ENCODE peak calls at places on chromosomes 11 and 22, in nine cellular contexts. F, W, M, A, L, V, Y, J and D are unnamed samples.

GRCh38 chr11:57597461-57597892 is at the start of gene SERPING1:
- DNase-seq in F (peak; percentile 15), W (no peak), M (no peak), A (no peak), L (no peak), V (no peak), Y (peak; percentile 91), J (peak; percentile 23), D (no peak)

GRCh38 chr11:2421996-2422395 is 21.4 kb downstream of the TSSC4 start:
- DNase-seq in F (no peak), W (no peak), M (no peak), A (no peak), L (peak; percentile 80), V (no peak), Y (no peak), J (no peak), D (no peak)

GRCh38 chr11:103652013-103652412 is 384.4 kb upstream of the DDI1 start:
- DNase-seq in F (no peak), W (no peak), M (no peak), A (no peak), L (no peak), V (no peak), Y (no peak), J (no peak), D (peak; percentile 7)

GRCh38 chr22:49291781-49292180 is 535.9 kb downstream of the BRD1 start:
- DNase-seq in F (no peak), W (no peak), M (no peak), A (no peak), L (no peak), V (no peak), Y (no peak), J (no peak), D (no peak)

GRCh38 chr11:32312206-32312817 is 123.0 kb downstream of the WT1 start:
- DNase-seq in F (no peak), W (no peak), M (no peak), A (no peak), L (no peak), V (no peak), Y (no peak), J (peak; percentile 47), D (no peak)

GRCh38 chr22:36301384-36301828 is 48.5 kb downstream of the APOL1 start:
- DNase-seq in F (peak; percentile 52), W (peak; percentile 84), M (peak; percentile 88), A (peak; percentile 61), L (peak; percentile 91), V (peak; percentile 85), Y (peak; percentile 92), J (peak; percentile 77), D (peak; percentile 73)

GRCh38 chr11:3003396-3004231 is 11.5 kb upstream of the NAP1L4 start:
- DNase-seq in F (no peak), W (no peak), M (no peak), A (no peak), L (no peak), V (no peak), Y (peak; percentile 46), J (no peak), D (peak; percentile 51)

GRCh38 chr11:104728927-104729326 is 169.3 kb downstream of the CASP12 start:
- DNase-seq in F (no peak), W (no peak), M (no peak), A (no peak), L (no peak), V (no peak), Y (no peak), J (no peak), D (no peak)

GRCh38 chr11:106101797-106102196 is 24.3 kb downstream of the AASDHPPT start:
- DNase-seq in F (peak; percentile 51), W (no peak), M (no peak), A (no peak), L (no peak), V (no peak), Y (no peak), J (peak; percentile 14), D (peak; percentile 9)

GRCh38 chr22:23820748-23821211 is 18.0 kb downstream of the DERL3 start:
- DNase-seq in F (no peak), W (no peak), M (peak; percentile 12), A (no peak), L (peak; percentile 48), V (no peak), Y (no peak), J (no peak), D (no peak)

GRCh38 chr11:65643971-65644370 is 6.1 kb downstream of the SIPA1 start:
- DNase-seq in F (no peak), W (no peak), M (no peak), A (peak; percentile 63), L (no peak), V (peak; percentile 42), Y (no peak), J (peak; percentile 20), D (peak; percentile 41)

GRCh38 chr11:114293201-114293711 is 2.9 kb upstream of the NNMT start:
- DNase-seq in F (peak; percentile 40), W (no peak), M (no peak), A (no peak), L (no peak), V (no peak), Y (no peak), J (no peak), D (peak; percentile 58)

GRCh38 chr22:41762980-41763779 is 37.3 kb upstream of the CCDC134 start:
- DNase-seq in F (no peak), W (peak; percentile 84), M (no peak), A (peak; percentile 25), L (no peak), V (peak; percentile 53), Y (no peak), J (peak; percentile 45), D (peak; percentile 36)

GRCh38 chr11:11387201-11387600 is 34.2 kb upstream of the CSNK2A3 start:
- DNase-seq in F (no peak), W (no peak), M (no peak), A (no peak), L (no peak), V (no peak), Y (no peak), J (no peak), D (no peak)

GRCh38 chr22:27512283-27512761 is 289.2 kb downstream of the MN1 start:
- DNase-seq in F (peak; percentile 93), W (no peak), M (no peak), A (no peak), L (no peak), V (no peak), Y (peak; percentile 88), J (peak; percentile 95), D (peak; percentile 90)

GRCh38 chr11:109865558-109866186 is 227.5 kb upstream of the ZC3H12C start:
- DNase-seq in F (no peak), W (peak; percentile 32), M (peak; percentile 15), A (no peak), L (no peak), V (no peak), Y (no peak), J (no peak), D (peak; percentile 4)

GRCh38 chr11:65551572-65552398 is 6.4 kb downstream of the LTBP3 start:
- DNase-seq in F (no peak), W (peak; percentile 84), M (peak; percentile 85), A (peak; percentile 54), L (peak; percentile 94), V (peak; percentile 94), Y (no peak), J (no peak), D (peak; percentile 48)

GRCh38 chr11:126494831-126495230 is 139.3 kb downstream of the ST3GAL4 start:
- DNase-seq in F (no peak), W (no peak), M (no peak), A (no peak), L (no peak), V (no peak), Y (peak; percentile 50), J (no peak), D (no peak)

GRCh38 chr11:92965196-92965595 is 4.3 kb upstream of the MTNR1B start:
- DNase-seq in F (no peak), W (no peak), M (no peak), A (no peak), L (no peak), V (no peak), Y (no peak), J (no peak), D (no peak)

GRCh38 chr11:92955900-92956299 is 13.6 kb upstream of the MTNR1B start:
- DNase-seq in F (no peak), W (peak; percentile 26), M (no peak), A (no peak), L (no peak), V (no peak), Y (no peak), J (no peak), D (peak; percentile 68)

GRCh38 chr11:92964471-92964870 is 5.0 kb upstream of the MTNR1B start:
- DNase-seq in F (no peak), W (no peak), M (no peak), A (no peak), L (no peak), V (peak; percentile 39), Y (no peak), J (no peak), D (peak; percentile 24)

GRCh38 chr11:92962444-92962843 is 7.0 kb upstream of the MTNR1B start:
- DNase-seq in F (no peak), W (no peak), M (no peak), A (no peak), L (no peak), V (no peak), Y (no peak), J (peak; percentile 5), D (no peak)

DNA sequence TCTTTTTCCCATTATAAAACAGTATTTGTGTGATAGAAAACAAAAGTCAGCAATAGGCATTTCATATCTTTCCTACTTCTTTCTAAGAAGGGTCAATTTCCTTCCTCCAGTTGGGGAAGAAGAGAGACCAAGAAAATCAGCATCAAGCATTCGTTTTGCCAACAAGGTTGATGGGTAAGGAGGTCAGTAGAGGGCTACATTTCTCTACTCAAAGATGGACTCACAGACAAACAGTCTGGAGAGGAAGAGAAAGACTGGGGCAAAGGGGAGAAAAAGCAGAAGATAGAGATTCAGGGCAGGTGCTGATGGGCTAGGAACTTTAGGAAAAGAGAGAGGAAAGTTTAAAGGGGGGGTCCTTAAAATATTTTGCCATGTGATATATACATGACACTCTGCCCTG is 8.6 kb upstream of the MTNR1B start:
- DNase-seq in F (no peak), W (no peak), M (no peak), A (no peak), L (no peak), V (no peak), Y (no peak), J (peak; percentile 21), D (peak; percentile 8)
- TF ChIP-seq CTCF in F (no peak), W (no peak), M (no peak), A (no peak), L (no peak), V (no peak), Y (no peak), J (no peak), D (no peak)

GRCh38 chr11:17779861-17780594 is 45.4 kb downstream of the KCNC1 start:
- DNase-seq in F (no peak), W (no peak), M (no peak), A (no peak), L (peak; percentile 67), V (no peak), Y (peak; percentile 56), J (no peak), D (no peak)
- TF ChIP-seq CTCF in F (no peak), W (no peak), M (no peak), A (no peak), L (no peak), V (peak; percentile 3), Y (no peak), J (no peak), D (no peak)

GRCh38 chr11:120180571-120181445 is 30.0 kb upstream of the OAF start:
- DNase-seq in F (peak; percentile 31), W (no peak), M (no peak), A (no peak), L (no peak), V (no peak), Y (peak; percentile 71), J (peak; percentile 36), D (no peak)
- TF ChIP-seq CTCF in F (peak; percentile 15), W (no peak), M (peak; percentile 38), A (no peak), L (no peak), V (no peak), Y (no peak), J (peak; percentile 47), D (no peak)

GRCh38 chr11:73907191-73907590 is 30.4 kb downstream of the PAAF1 start:
- DNase-seq in F (peak; percentile 23), W (peak; percentile 1), M (no peak), A (peak; percentile 69), L (no peak), V (peak; percentile 20), Y (no peak), J (peak; percentile 54), D (peak; percentile 61)
- TF ChIP-seq CTCF in F (peak; percentile 26), W (no peak), M (peak; percentile 38), A (peak; percentile 58), L (no peak), V (peak; percentile 5), Y (no peak), J (peak; percentile 45), D (no peak)